ENCODE peak calls at places on chromosome 9, in four cellular contexts. K is caudate nucleus, W is heart left ventricle, R is NCI-H2081. J is an unnamed sample.

GRCh38 chr9:130432362-130432761 is 12.4 kb upstream of the ASS1 start:
- DNase-seq in K (no peak), W (peak; percentile 26), R (no peak), J (no peak)

GRCh38 chr9:126165755-126166154 is 160.9 kb upstream of the MVB12B start:
- DNase-seq in K (no peak), W (no peak), R (no peak), J (peak; percentile 53)

GRCh38 chr9:26163931-26164330 is 485.7 kb upstream of the TUSC1 start:
- DNase-seq in K (no peak), W (no peak), R (no peak), J (no peak)

GRCh38 chr9:95874989-95875304 is 544 bp upstream of the ERCC6L2 start:
- DNase-seq in K (no peak), W (peak; percentile 72), R (no peak), J (no peak)

GRCh38 chr9:121684381-121685145 is 33.1 kb downstream of the DAB2IP start:
- DNase-seq in K (no peak), W (peak; percentile 50), R (peak; percentile 16), J (no peak)

GRCh38 chr9:93452710-93453046 is 703 bp downstream of the FAM120AOS start:
- DNase-seq in K (no peak), W (peak; percentile 40), R (no peak), J (no peak)

GRCh38 chr9:127084071-127085039 is 38.1 kb downstream of the ANGPTL2 start:
- DNase-seq in K (no peak), W (no peak), R (no peak), J (peak; percentile 64)

GRCh38 chr9:75593920-75594319 is 296.6 kb upstream of the PCSK5 start:
- DNase-seq in K (no peak), W (no peak), R (no peak), J (no peak)

GRCh38 chr9:37329576-37329975 is 92.9 kb upstream of the GRHPR start:
- DNase-seq in K (no peak), W (no peak), R (no peak), J (no peak)